ENCODE peak calls at places on chromosomes 12 and 14, in six cellular contexts. Q is astrocyte of the spinal cord; C is heart left ventricle; G is neural crest cell; J is prostate gland; L is CD8-positive, alpha-beta T cell. E is an unnamed sample.

GRCh38 chr12:88417531-88417930 is 162.7 kb downstream of the KITLG start:
- DNase-seq in Q (no peak), C (no peak), G (no peak), J (peak), L (no peak), E (no peak)

GRCh38 chr14:74892745-74893144 is 11.0 kb downstream of the DLST start:
- DNase-seq in Q (no peak), C (no peak), G (no peak), J (no peak), L (no peak), E (no peak)

GRCh38 chr14:53044486-53044885 is 93.6 kb upstream of the FERMT2 start:
- DNase-seq in Q (peak), C (no peak), G (no peak), J (no peak), L (no peak), E (no peak)

GRCh38 chr12:120588948-120589930 is 8.0 kb upstream of the POP5 start:
- DNase-seq in Q (no peak), C (peak), G (no peak), J (no peak), L (no peak), E (no peak)

GRCh38 chr14:97074456-97074855 is 277.3 kb downstream of the VRK1 start:
- DNase-seq in Q (no peak), C (no peak), G (no peak), J (no peak), L (no peak), E (no peak)

GRCh38 chr12:47159348-47159747 is 79.6 kb upstream of the AMIGO2 start:
- DNase-seq in Q (no peak), C (no peak), G (no peak), J (no peak), L (no peak), E (no peak)

GRCh38 chr12:89278862-89279261 is 73.4 kb downstream of the DUSP6 start:
- DNase-seq in Q (no peak), C (no peak), G (no peak), J (no peak), L (no peak), E (no peak)

GRCh38 chr12:98580695-98581094 is 12.8 kb upstream of the SLC25A3 start:
- DNase-seq in Q (no peak), C (no peak), G (no peak), J (no peak), L (no peak), E (no peak)

GRCh38 chr12:5807090-5807414 is 138.0 kb downstream of the ANO2 start:
- DNase-seq in Q (peak), C (no peak), G (no peak), J (no peak), L (no peak), E (no peak)

GRCh38 chr14:47715330-47715729 is 39.9 kb upstream of the MDGA2 start:
- DNase-seq in Q (peak), C (no peak), G (no peak), J (no peak), L (no peak), E (no peak)

GRCh38 chr12:112418248-112418595 is 525 bp upstream of the PTPN11 start:
- DNase-seq in Q (no peak), C (no peak), G (no peak), J (no peak), L (no peak), E (no peak)

GRCh38 chr12:124277394-124278222 is 17.3 kb upstream of the RFLNA start:
- DNase-seq in Q (no peak), C (no peak), G (no peak), J (no peak), L (no peak), E (no peak)

GRCh38 chr14:100786131-100786530 is 39.8 kb upstream of the MEG3 start:
- DNase-seq in Q (no peak), C (no peak), G (peak), J (no peak), L (no peak), E (no peak)

GRCh38 chr14:76564471-76565119 is 188.7 kb downstream of the ESRRB start:
- DNase-seq in Q (no peak), C (no peak), G (no peak), J (no peak), L (no peak), E (no peak)

GRCh38 chr12:90794212-90794611 is 160.8 kb downstream of the CCER1 start:
- DNase-seq in Q (no peak), C (no peak), G (no peak), J (no peak), L (no peak), E (no peak)

GRCh38 chr12:52577316-52577715 is 3.7 kb upstream of the KRT74 start:
- DNase-seq in Q (no peak), C (no peak), G (no peak), J (no peak), L (no peak), E (no peak)

GRCh38 chr14:70655110-70655826 is 13.6 kb downstream of the TTC9 start:
- DNase-seq in Q (no peak), C (no peak), G (no peak), J (no peak), L (peak), E (peak)

GRCh38 chr12:39125580-39125979 is 220.2 kb upstream of the CPNE8 start:
- DNase-seq in Q (no peak), C (no peak), G (no peak), J (no peak), L (no peak), E (no peak)

GRCh38 chr14:60710506-60710905 is 13.6 kb downstream of the SIX4 start:
- DNase-seq in Q (no peak), C (no peak), G (no peak), J (no peak), L (no peak), E (no peak)

GRCh38 chr12:103495158-103495782 is 498 bp downstream of the C12orf42 start:
- DNase-seq in Q (no peak), C (no peak), G (peak), J (no peak), L (peak), E (no peak)

GRCh38 chr12:42473130-42473529 is 116.4 kb downstream of the PRICKLE1 start:
- DNase-seq in Q (no peak), C (no peak), G (no peak), J (no peak), L (no peak), E (no peak)

GRCh38 chr12:48078901-48079300 is 27.0 kb downstream of the SENP1 start:
- DNase-seq in Q (peak), C (no peak), G (no peak), J (no peak), L (no peak), E (no peak)

GRCh38 chr14:37824936-37825698 is 229.7 kb downstream of the TTC6 start:
- DNase-seq in Q (peak), C (no peak), G (no peak), J (no peak), L (no peak), E (no peak)

GRCh38 chr12:120835304-120835612 is 68.9 kb downstream of the SPPL3 start:
- DNase-seq in Q (no peak), C (no peak), G (no peak), J (no peak), L (no peak), E (no peak)

GRCh38 chr12:128418944-128419343 is 152.0 kb downstream of the TMEM132C start:
- DNase-seq in Q (no peak), C (no peak), G (no peak), J (no peak), L (no peak), E (no peak)

GRCh38 chr12:97308576-97309198 is 153.9 kb upstream of the RMST start:
- DNase-seq in Q (peak), C (no peak), G (peak), J (peak), L (no peak), E (no peak)

GRCh38 chr12:7374423-7375144 is 69.4 kb downstream of the CD163L1 start:
- DNase-seq in Q (peak), C (no peak), G (no peak), J (no peak), L (peak), E (no peak)

GRCh38 chr14:101183376-101184103 is 280.0 kb upstream of the RTL1 start:
- DNase-seq in Q (no peak), C (no peak), G (peak), J (no peak), L (no peak), E (no peak)

GRCh38 chr12:113844495-113845175 is 121.5 kb downstream of the RBM19 start:
- DNase-seq in Q (no peak), C (no peak), G (no peak), J (no peak), L (no peak), E (no peak)

GRCh38 chr12:47777741-47778558 is 4.9 kb downstream of the SLC48A1 start:
- DNase-seq in Q (no peak), C (no peak), G (no peak), J (no peak), L (no peak), E (no peak)

GRCh38 chr14:37588667-37588955 is 6.4 kb downstream of the FOXA1 start:
- DNase-seq in Q (no peak), C (no peak), G (no peak), J (peak), L (no peak), E (no peak)

GRCh38 chr14:50051706-50052105 is 64.7 kb downstream of the VCPKMT start:
- DNase-seq in Q (no peak), C (no peak), G (no peak), J (no peak), L (no peak), E (no peak)

GRCh38 chr12:94710933-94711332 is 60.6 kb upstream of the TMCC3 start:
- DNase-seq in Q (no peak), C (no peak), G (no peak), J (no peak), L (peak), E (no peak)

GRCh38 chr12:94714378-94714777 is 64.0 kb upstream of the TMCC3 start:
- DNase-seq in Q (peak), C (no peak), G (no peak), J (no peak), L (no peak), E (no peak)

GRCh38 chr12:94717112-94717511 is 66.8 kb upstream of the TMCC3 start:
- DNase-seq in Q (no peak), C (no peak), G (no peak), J (no peak), L (no peak), E (no peak)

GRCh38 chr12:94716339-94716738 is 66.0 kb upstream of the TMCC3 start:
- DNase-seq in Q (no peak), C (no peak), G (no peak), J (no peak), L (no peak), E (no peak)

GRCh38 chr12:94712852-94713545 is 62.6 kb upstream of the TMCC3 start:
- DNase-seq in Q (no peak), C (no peak), G (no peak), J (no peak), L (no peak), E (no peak)
- TF ChIP-seq CTCF in Q (no peak), C (no peak), G (no peak), J (no peak), L (no peak), E (no peak)

DNA sequence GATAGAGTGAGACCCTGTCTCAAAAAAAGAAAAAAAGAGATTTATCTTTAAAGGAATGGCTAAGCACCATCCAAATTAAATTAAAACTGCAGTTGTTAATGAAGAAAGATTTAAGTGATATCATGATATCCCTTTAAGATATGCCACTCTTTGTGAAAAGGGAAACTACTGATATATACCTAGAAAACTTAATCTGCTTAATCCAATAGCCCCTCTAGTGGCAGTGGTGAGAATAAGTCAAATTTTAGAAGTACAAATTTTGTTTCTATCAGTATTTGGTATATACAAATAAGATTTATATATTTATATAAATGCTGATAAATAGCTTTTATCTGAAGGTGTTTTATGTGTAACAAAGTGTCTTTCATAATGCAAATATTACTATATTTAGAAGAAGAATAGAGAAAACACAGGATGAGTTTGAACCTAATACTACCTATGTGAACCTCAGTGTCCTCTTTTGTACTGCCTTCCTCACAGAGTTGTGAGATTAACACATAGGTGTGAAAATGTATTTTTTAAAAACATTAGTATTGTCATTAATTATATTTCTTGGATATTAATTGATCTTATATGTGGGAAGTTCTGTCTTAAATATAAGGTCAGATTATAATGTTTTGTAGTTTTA is 51.4 kb upstream of the GARIN2 start:
- DNase-seq in Q (peak), C (no peak), G (no peak), J (no peak), L (no peak), E (no peak)
- TF ChIP-seq CTCF in Q (peak), C (peak), G (peak), J (peak), L (no peak), E (peak)

GRCh38 chr14:87745507-87746118 is 247.4 kb downstream of the GALC start:
- DNase-seq in Q (peak), C (no peak), G (peak), J (no peak), L (no peak), E (no peak)
- TF ChIP-seq CTCF in Q (peak), C (peak), G (peak), J (peak), L (peak), E (peak)

DNA sequence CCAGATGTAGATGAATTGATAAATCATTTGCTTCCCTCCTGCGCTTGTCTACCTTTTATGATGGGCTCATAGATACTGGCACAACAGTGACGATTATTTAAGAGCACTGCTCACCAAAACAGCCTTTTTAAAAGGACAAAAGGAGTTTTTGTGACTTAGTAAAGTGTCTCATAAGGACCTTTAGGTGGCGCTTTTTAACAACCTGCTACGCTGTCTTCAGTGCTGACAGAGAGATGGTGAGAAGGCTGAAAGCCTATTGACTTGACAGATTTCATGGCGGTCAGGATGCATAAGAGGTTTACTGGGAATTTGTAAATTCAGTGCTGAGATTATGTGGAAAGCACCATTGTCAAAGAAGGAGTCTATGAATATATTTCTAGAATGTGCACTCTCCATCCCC is 87.6 kb downstream of the SLC15A5 start:
- DNase-seq in Q (peak), C (no peak), G (no peak), J (no peak), L (no peak), E (no peak)
- TF ChIP-seq CTCF in Q (peak), C (no peak), G (peak), J (peak), L (no peak), E (no peak)

DNA sequence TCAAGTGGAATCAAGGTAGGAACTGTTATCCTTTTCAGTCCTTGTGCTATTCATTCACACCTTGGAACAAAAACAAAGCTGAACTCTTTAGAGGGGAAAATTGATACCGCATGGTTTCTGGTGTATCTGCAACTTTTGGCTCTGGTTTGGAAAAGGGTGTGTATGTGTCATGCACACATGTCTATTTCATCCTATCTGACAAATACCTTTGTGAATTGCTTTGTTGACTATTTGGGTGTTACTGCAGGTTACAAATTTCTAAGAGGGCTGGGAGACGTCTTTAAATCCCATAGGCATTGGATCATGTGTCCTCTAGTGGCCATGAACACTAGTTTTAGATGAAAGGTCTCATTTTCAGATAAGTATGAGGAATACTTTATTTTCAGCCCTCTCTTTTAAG is 59.9 kb upstream of the IFNG-AS1 start:
- DNase-seq in Q (no peak), C (no peak), G (no peak), J (no peak), L (no peak), E (no peak)
- TF ChIP-seq CTCF in Q (no peak), C (no peak), G (no peak), J (no peak), L (no peak), E (no peak)

GRCh38 chr12:1592444-1593231 is 1.7 kb downstream of the FBXL14 start:
- DNase-seq in Q (peak), C (peak), G (peak), J (no peak), L (peak), E (peak)

GRCh38 chr12:1593232-1594044 is 943 bp downstream of the FBXL14 start:
- DNase-seq in Q (peak), C (peak), G (no peak), J (peak), L (peak), E (peak)

GRCh38 chr12:1590083-1590979 is 4.0 kb downstream of the FBXL14 start:
- DNase-seq in Q (peak), C (no peak), G (peak), J (no peak), L (no peak), E (no peak)

GRCh38 chr12:1591543-1591942 is 2.8 kb downstream of the FBXL14 start:
- DNase-seq in Q (peak), C (no peak), G (no peak), J (no peak), L (no peak), E (no peak)

DNA sequence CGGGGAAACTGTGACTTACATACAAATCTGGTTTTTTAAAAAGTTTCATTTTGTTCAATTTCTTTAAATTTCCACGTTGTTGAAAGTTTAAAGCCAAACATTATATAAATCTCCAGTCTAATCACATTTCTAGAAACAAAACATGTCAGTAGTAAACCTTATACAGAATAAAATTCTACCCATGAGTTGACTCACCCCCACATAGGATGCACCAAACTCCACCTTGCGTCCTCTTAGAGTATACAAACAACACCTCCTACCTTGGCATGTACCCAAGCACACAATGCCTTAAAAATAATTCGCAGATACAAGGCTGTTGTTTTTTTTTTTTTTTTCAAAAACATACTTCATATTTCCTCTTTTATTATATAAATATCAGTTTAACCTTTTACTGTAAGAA is 3.4 kb downstream of the FBXL14 start:
- DNase-seq in Q (peak), C (no peak), G (no peak), J (peak), L (peak), E (no peak)
- TF ChIP-seq CTCF in Q (peak), C (no peak), G (peak), J (no peak), L (peak), E (no peak)

DNA sequence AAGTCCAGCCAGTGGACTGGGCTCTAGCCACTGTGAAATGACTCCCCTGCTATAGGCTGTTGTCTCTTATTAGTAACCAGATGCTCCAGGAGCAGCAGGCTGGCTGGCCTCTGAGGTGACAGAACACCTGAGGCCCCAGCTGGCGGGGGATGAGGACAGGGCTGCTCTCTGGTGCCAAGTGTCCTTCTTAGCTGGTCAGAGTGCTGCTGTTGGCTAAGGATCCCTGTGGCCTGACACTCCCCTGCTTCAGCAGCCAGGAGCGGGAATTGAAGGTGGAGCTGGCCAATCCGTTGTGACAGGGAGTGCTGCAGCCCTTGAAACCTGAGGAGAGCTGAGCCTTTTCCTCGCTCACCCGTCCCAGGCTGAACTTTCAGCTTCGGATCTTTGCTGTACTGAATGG is 30.7 kb downstream of the TMEM229B start:
- DNase-seq in Q (no peak), C (no peak), G (no peak), J (peak), L (no peak), E (no peak)
- TF ChIP-seq CTCF in Q (no peak), C (no peak), G (no peak), J (no peak), L (no peak), E (no peak)